ENCODE peak calls at places on chromosome 22, in four cellular contexts. J is GM18507, N is left ventricle myocardium inferior, X is left lobe of liver. H is an unnamed sample.

GRCh38 chr22:39746600-39747262 is 146.8 kb downstream of the ENTHD1 start:
- DNase-seq in J (no peak), N (no peak), X (no peak), H (no peak)

GRCh38 chr22:41762980-41763779 is 37.3 kb upstream of the CCDC134 start:
- DNase-seq in J (no peak), N (no peak), X (no peak), H (no peak)

GRCh38 chr22:38973289-38974169 is 8.6 kb upstream of the APOBEC3B start:
- DNase-seq in J (no peak), N (no peak), X (no peak), H (no peak)

GRCh38 chr22:24968066-24968561 is 15.6 kb downstream of the KIAA1671 start:
- DNase-seq in J (no peak), N (no peak), X (no peak), H (no peak)

GRCh38 chr22:41369089-41369745 is 12.5 kb upstream of the TEF start:
- DNase-seq in J (no peak), N (no peak), X (no peak), H (no peak)

GRCh38 chr22:29690481-29690880 is 29.3 kb upstream of the CABP7 start:
- DNase-seq in J (no peak), N (no peak), X (no peak), H (no peak)

GRCh38 chr22:32836286-32836859 is 34.9 kb downstream of the TIMP3 start:
- DNase-seq in J (no peak), N (no peak), X (no peak), H (no peak)

GRCh38 chr22:49959782-49960158 is 802 bp upstream of the PIM3 start:
- DNase-seq in J (no peak), N (no peak), X (no peak), H (no peak)

GRCh38 chr22:20634560-20635226 is 127.3 kb downstream of the MED15 start:
- DNase-seq in J (no peak), N (no peak), X (no peak), H (no peak)

GRCh38 chr22:20208713-20209310 is 58.0 kb upstream of the CCDC188 start:
- DNase-seq in J (no peak), N (no peak), X (no peak), H (no peak)

GRCh38 chr22:36387664-36387913 is 178 bp downstream of the MYH9 start:
- DNase-seq in J (no peak), N (no peak), X (no peak), H (no peak)

GRCh38 chr22:19478466-19479357 is at the start of gene UFD1:
- DNase-seq in J (peak), N (peak), X (peak), H (peak)

GRCh38 chr22:29382575-29383328 is 5.6 kb downstream of the AP1B1 start:
- DNase-seq in J (no peak), N (no peak), X (peak), H (no peak)

GRCh38 chr22:44129614-44129976 is 51.1 kb upstream of the PARVG start:
- DNase-seq in J (no peak), N (no peak), X (no peak), H (no peak)

GRCh38 chr22:48737461-48738203 is 1090.0 kb downstream of the BRD1 start:
- DNase-seq in J (no peak), N (no peak), X (no peak), H (no peak)

GRCh38 chr22:23526588-23527315 is 53.3 kb downstream of the IGLL1 start:
- DNase-seq in J (no peak), N (no peak), X (no peak), H (no peak)

GRCh38 chr22:49301398-49302149 is 526.1 kb downstream of the BRD1 start:
- DNase-seq in J (no peak), N (no peak), X (peak), H (peak)

GRCh38 chr22:39625554-39626537 is 55.3 kb downstream of the CACNA1I start:
- DNase-seq in J (no peak), N (no peak), X (no peak), H (no peak)

GRCh38 chr22:20433191-20433590 is 4.4 kb downstream of the SCARF2 start:
- DNase-seq in J (no peak), N (no peak), X (no peak), H (no peak)

GRCh38 chr22:30304495-30305244 is 15.4 kb upstream of the CASTOR1 start:
- DNase-seq in J (no peak), N (no peak), X (no peak), H (no peak)

GRCh38 chr22:23286296-23286695 is 106.0 kb downstream of the BCR start:
- DNase-seq in J (no peak), N (no peak), X (no peak), H (no peak)

GRCh38 chr22:30611197-30611596 is 4.2 kb downstream of the TCN2 start:
- DNase-seq in J (no peak), N (no peak), X (no peak), H (no peak)

GRCh38 chr22:38612217-38613006 is 42.4 kb upstream of the DMC1 start:
- DNase-seq in J (no peak), N (no peak), X (peak), H (no peak)

GRCh38 chr22:45768490-45768889 is 96.9 kb downstream of the ATXN10 start:
- DNase-seq in J (no peak), N (no peak), X (no peak), H (no peak)

GRCh38 chr22:39960791-39961746 is 872 bp downstream of the TMA7B start:
- DNase-seq in J (peak), N (no peak), X (no peak), H (no peak)

GRCh38 chr22:42947211-42947990 is 67.5 kb downstream of the PACSIN2 start:
- DNase-seq in J (no peak), N (peak), X (peak), H (no peak)

GRCh38 chr22:27252282-27253049 is 549.1 kb downstream of the MN1 start:
- DNase-seq in J (no peak), N (peak), X (no peak), H (no peak)

GRCh38 chr22:25564979-25565677 is 653 bp downstream of the GRK3 start:
- DNase-seq in J (no peak), N (peak), X (peak), H (no peak)

GRCh38 chr22:38923463-38924196 is 33.8 kb upstream of the APOBEC3A start:
- DNase-seq in J (no peak), N (peak), X (no peak), H (peak)

GRCh38 chr22:42608481-42609361 is 6.0 kb downstream of the POLDIP3 start:
- DNase-seq in J (no peak), N (no peak), X (no peak), H (no peak)

GRCh38 chr22:40462195-40462988 is 92.0 kb downstream of the SGSM3 start:
- DNase-seq in J (no peak), N (no peak), X (no peak), H (no peak)

GRCh38 chr22:17638182-17638431 is 450 bp upstream of the BCL2L13 start:
- DNase-seq in J (no peak), N (no peak), X (no peak), H (no peak)

GRCh38 chr22:30204015-30204741 is 42.4 kb downstream of the LIF start:
- DNase-seq in J (no peak), N (no peak), X (no peak), H (no peak)

GRCh38 chr22:37416806-37417205 is 10.5 kb downstream of the ELFN2 start:
- DNase-seq in J (no peak), N (no peak), X (no peak), H (no peak)

GRCh38 chr22:46908641-46909107 is 146.2 kb downstream of the TBC1D22A start:
- DNase-seq in J (no peak), N (no peak), X (peak), H (peak)

GRCh38 chr22:17548756-17549035 is 14.6 kb upstream of the SLC25A18 start:
- DNase-seq in J (no peak), N (no peak), X (no peak), H (no peak)

GRCh38 chr22:41968601-41969000 is 642 bp upstream of the SEPTIN3 start:
- DNase-seq in J (no peak), N (no peak), X (no peak), H (no peak)

GRCh38 chr22:32706149-32706548 is 95.4 kb upstream of the TIMP3 start:
- DNase-seq in J (no peak), N (no peak), X (no peak), H (no peak)